ENCODE peak calls at places on chromosomes 7 and 10, in eight cellular contexts. C is prostate gland, K is lung, X is neural progenitor cell, D is testis, J is brain microvascular endothelial cell, S is OCI-LY7, R is BJ. H is an unnamed sample.

GRCh38 chr10:43843331-43844101 is 194.8 kb upstream of the ZNF32 start:
- DNase-seq in C (no peak), K (peak; percentile 41), X (no peak), D (no peak), J (peak; percentile 44), S (no peak), R (peak; percentile 49), H (no peak)

GRCh38 chr7:17829001-17829400 is 111.3 kb downstream of the SNX13 start:
- DNase-seq in C (no peak), K (no peak), X (no peak), D (no peak), J (no peak), S (no peak), R (no peak), H (no peak)

GRCh38 chr7:118078015-118078414 is 105.9 kb upstream of the LSM8 start:
- DNase-seq in C (no peak), K (no peak), X (no peak), D (no peak), J (no peak), S (no peak), R (no peak), H (no peak)

GRCh38 chr7:66537380-66537779 is 91.3 kb upstream of the KCTD7 start:
- DNase-seq in C (no peak), K (no peak), X (no peak), D (no peak), J (no peak), S (no peak), R (no peak), H (no peak)

GRCh38 chr7:21327422-21328191 is 100.3 kb upstream of the SP4 start:
- DNase-seq in C (no peak), K (no peak), X (no peak), D (no peak), J (no peak), S (no peak), R (no peak), H (no peak)

GRCh38 chr10:124886195-124886594 is 55.7 kb upstream of the ZRANB1 start:
- DNase-seq in C (no peak), K (no peak), X (no peak), D (no peak), J (no peak), S (no peak), R (no peak), H (no peak)

GRCh38 chr7:27168265-27168947 is 3.1 kb upstream of the HOXA9 start:
- DNase-seq in C (peak; percentile 79), K (no peak), X (peak; percentile 59), D (no peak), J (no peak), S (no peak), R (no peak), H (no peak)

GRCh38 chr10:16030562-16030961 is 170.3 kb upstream of the MINDY3 start:
- DNase-seq in C (no peak), K (no peak), X (no peak), D (no peak), J (no peak), S (no peak), R (no peak), H (no peak)

GRCh38 chr7:41261081-41261480 is 441.8 kb downstream of the INHBA start:
- DNase-seq in C (no peak), K (no peak), X (no peak), D (no peak), J (peak; percentile 11), S (no peak), R (no peak), H (no peak)

GRCh38 chr10:33157108-33157507 is 177.4 kb downstream of the NRP1 start:
- DNase-seq in C (no peak), K (no peak), X (no peak), D (no peak), J (peak; percentile 67), S (no peak), R (no peak), H (no peak)

GRCh38 chr7:154633641-154634040 is 369.3 kb downstream of the PAXIP1 start:
- DNase-seq in C (no peak), K (no peak), X (no peak), D (no peak), J (no peak), S (no peak), R (no peak), H (no peak)

GRCh38 chr10:70655316-70655715 is 17.0 kb upstream of the ADAMTS14 start:
- DNase-seq in C (no peak), K (no peak), X (no peak), D (no peak), J (no peak), S (no peak), R (no peak), H (no peak)

GRCh38 chr10:31031205-31031665 is 430 bp downstream of the ZNF438 start:
- DNase-seq in C (no peak), K (no peak), X (no peak), D (no peak), J (no peak), S (no peak), R (no peak), H (no peak)

GRCh38 chr7:51592822-51593221 is 276.2 kb upstream of the COBL start:
- DNase-seq in C (no peak), K (no peak), X (peak; percentile 37), D (no peak), J (no peak), S (no peak), R (no peak), H (no peak)

GRCh38 chr10:89535185-89536012 is at the start of gene SLC16A12:
- DNase-seq in C (no peak), K (no peak), X (peak; percentile 87), D (peak; percentile 36), J (no peak), S (no peak), R (no peak), H (peak; percentile 88)

GRCh38 chr10:15491856-15492255 is 120.8 kb upstream of the FAM171A1 start:
- DNase-seq in C (no peak), K (no peak), X (no peak), D (no peak), J (no peak), S (no peak), R (no peak), H (no peak)

DNA sequence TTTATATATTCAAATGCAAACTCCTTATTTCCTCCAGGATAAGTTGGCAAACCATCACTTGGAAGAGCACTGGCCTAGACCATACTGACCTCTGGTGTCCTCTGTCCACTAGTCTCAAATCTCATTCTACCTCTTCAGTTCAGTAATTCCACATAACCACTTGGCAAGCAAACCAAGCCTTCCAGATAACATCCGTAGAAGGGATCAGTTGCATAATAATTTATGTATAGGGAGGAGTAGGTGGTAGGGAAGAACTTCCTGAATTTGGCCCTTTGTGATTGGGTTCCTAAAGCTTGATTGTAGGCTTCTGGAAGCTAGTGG is 55.0 kb downstream of the WAC start:
- DNase-seq in C (no peak), K (no peak), X (no peak), D (no peak), J (no peak), S (no peak), R (no peak), H (no peak)
- H3K36me3 ChIP-seq in C (no peaks in the 10 kb centered on the region), K (peaks cover 26% of the 10 kb centered on the region), X (peaks cover 43% of the 10 kb centered on the region), D (no peaks in the 10 kb centered on the region), J (peaks cover 29% of the 10 kb centered on the region), S (peaks cover 99% of the 10 kb centered on the region), R (peaks cover 5% of the 10 kb centered on the region), H (peaks cover 19% of the 10 kb centered on the region)

GRCh38 chr7:116443646-116444045 is 55.9 kb upstream of the CAV2 start:
- DNase-seq in C (no peak), K (no peak), X (no peak), D (no peak), J (no peak), S (no peak), R (no peak), H (no peak)
- H3K4me3 ChIP-seq in C (no peak overlapping the region), K (no peak overlapping the region), X (no peak overlapping the region), D (no peak overlapping the region), J (no peak overlapping the region), S (no peak overlapping the region), R (no peak overlapping the region), H (no peak overlapping the region)

DNA sequence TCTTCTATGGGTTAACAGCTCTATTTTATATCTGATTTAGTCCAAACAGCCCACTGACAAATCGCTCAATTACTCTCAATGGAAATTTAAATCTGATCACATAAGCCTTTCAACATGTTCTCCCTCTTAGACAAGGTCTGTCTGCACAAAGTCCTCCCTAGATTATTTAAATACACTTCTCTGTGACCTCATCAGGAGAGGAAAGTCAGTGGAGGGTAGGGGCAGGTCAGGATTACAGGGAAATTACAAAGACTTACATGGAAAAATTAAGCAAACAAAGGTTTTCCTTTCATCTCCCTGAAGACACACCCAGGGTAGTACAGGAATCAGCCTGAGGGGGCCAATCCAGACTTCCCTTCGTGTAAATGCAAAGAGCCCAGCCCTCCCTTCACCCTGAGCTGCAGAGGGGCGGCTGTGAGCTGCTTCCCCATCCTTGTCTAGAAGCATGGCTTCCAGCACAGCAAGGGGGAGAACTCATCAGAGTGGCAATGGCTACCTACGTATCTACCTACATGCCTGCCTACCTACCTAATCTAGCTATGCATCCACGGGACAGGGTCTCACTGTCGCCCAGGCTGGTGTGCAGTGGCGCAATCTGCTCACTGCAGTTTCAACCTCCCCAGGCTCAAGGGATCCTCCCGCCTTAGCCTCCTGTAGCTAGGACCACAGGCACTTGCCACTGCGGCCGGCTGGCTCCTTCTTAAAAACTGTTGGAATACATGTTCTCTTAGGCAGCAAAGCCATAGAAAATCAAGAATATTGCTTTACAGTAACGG is 33.3 kb downstream of the PITRM1 start:
- DNase-seq in C (no peak), K (no peak), X (no peak), D (no peak), J (no peak), S (no peak), R (no peak), H (no peak)
- H3K36me3 ChIP-seq in C (peaks cover 15% of the 10 kb centered on the region), K (peaks cover 32% of the 10 kb centered on the region), X (no peaks in the 10 kb centered on the region), D (no peaks in the 10 kb centered on the region), J (peaks cover 93% of the 10 kb centered on the region), S (peaks cover 100% of the 10 kb centered on the region), R (peaks cover 57% of the 10 kb centered on the region), H (peaks cover 31% of the 10 kb centered on the region)

GRCh38 chr7:55021951-55022617 is 3.3 kb downstream of the EGFR start:
- DNase-seq in C (no peak), K (no peak), X (no peak), D (no peak), J (peak; percentile 19), S (no peak), R (no peak), H (no peak)

GRCh38 chr7:55021053-55021452 is 2.2 kb downstream of the EGFR start:
- DNase-seq in C (peak; percentile 42), K (no peak), X (no peak), D (no peak), J (no peak), S (no peak), R (no peak), H (peak; percentile 37)

GRCh38 chr7:55019329-55019690 is 493 bp downstream of the EGFR start:
- DNase-seq in C (peak; percentile 63), K (no peak), X (peak; percentile 72), D (peak; percentile 64), J (peak; percentile 18), S (no peak), R (no peak), H (no peak)

GRCh38 chr7:55019691-55020480 is 1.1 kb downstream of the EGFR start:
- DNase-seq in C (peak; percentile 33), K (no peak), X (peak; percentile 59), D (no peak), J (no peak), S (no peak), R (no peak), H (peak; percentile 81)

DNA sequence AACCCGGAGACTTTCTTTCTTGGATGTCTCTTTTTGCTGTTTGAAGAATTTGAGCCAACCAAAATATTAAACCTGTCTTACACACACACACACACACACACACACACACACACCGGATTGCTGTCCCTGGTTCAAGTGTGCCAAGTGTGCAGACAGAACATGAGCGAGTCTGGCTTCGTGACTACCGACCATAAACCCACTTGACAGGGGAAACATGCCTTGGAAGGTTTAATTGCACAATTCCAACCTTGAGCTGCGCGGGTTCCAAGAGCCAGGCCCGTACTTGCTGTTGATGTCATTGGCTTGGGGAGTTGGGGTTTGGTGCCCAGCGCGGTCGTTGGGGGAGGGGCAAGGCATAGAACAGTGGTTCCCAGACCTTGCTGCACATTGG is 1.7 kb downstream of the EGFR start:
- DNase-seq in C (peak; percentile 87), K (peak; percentile 71), X (no peak), D (no peak), J (peak; percentile 12), S (no peak), R (no peak), H (peak; percentile 32)
- H3K4me3 ChIP-seq in C (peak overlapping the region; percentile 92), K (peak overlapping the region; percentile 89), X (peak overlapping the region; percentile 82), D (peak overlapping the region; percentile 88), J (peak overlapping the region; percentile 79), S (no peak overlapping the region), R (peak overlapping the region; percentile 87), H (peak overlapping the region; percentile 74)

H was measured in H7.